ENCODE peak calls at places on chromosomes 2 and 18, in five cellular contexts. M is CD8-positive, alpha-beta T cell; F is RWPE1; Z is heart right ventricle; R is lower lobe of right lung. O is an unnamed sample.

GRCh38 chr2:132754867-132755472 is 85.0 kb upstream of the LYPD1 start:
- DNase-seq in M (no peak), Z (no peak), F (no peak), R (no peak), O (no peak)

GRCh38 chr2:23843051-23843976 is 83.6 kb downstream of the ATAD2B start:
- DNase-seq in R (no peak), Z (no peak), M (no peak), F (no peak), O (no peak)

GRCh38 chr2:230418341-230419016 is 2.5 kb downstream of the SP100 start:
- DNase-seq in Z (no peak), R (no peak), M (no peak), F (peak; percentile 26), O (no peak)

GRCh38 chr2:39377226-39377939 is 59.7 kb downstream of the MAP4K3 start:
- DNase-seq in F (no peak), M (no peak), R (no peak), Z (no peak), O (no peak)

GRCh38 chr18:49519041-49519971 is 32.3 kb upstream of the C18orf32 start:
- DNase-seq in Z (no peak), M (no peak), F (no peak), R (no peak), O (no peak)

GRCh38 chr18:56298935-56299334 is 339.5 kb downstream of the TXNL1 start:
- DNase-seq in Z (no peak), R (no peak), M (no peak), F (peak; percentile 21), O (no peak)

GRCh38 chr18:62187543-62188378 is 706 bp downstream of the RELCH start:
- DNase-seq in Z (no peak), M (peak; percentile 22), F (no peak), R (peak; percentile 63), O (peak; percentile 13)

GRCh38 chr2:63163231-63163845 is 112.7 kb downstream of the OTX1 start:
- DNase-seq in Z (no peak), R (no peak), F (no peak), M (no peak), O (no peak)

GRCh38 chr2:37468139-37468538 is 123.7 kb downstream of the QPCT start:
- DNase-seq in F (no peak), Z (no peak), M (no peak), R (no peak), O (no peak)

GRCh38 chr2:33186937-33187336 is 240.2 kb downstream of the LTBP1 start:
- DNase-seq in Z (no peak), R (no peak), M (no peak), F (no peak), O (no peak)

GRCh38 chr2:33190393-33190937 is 243.7 kb downstream of the LTBP1 start:
- DNase-seq in F (no peak), M (no peak), R (no peak), Z (no peak), O (no peak)

GRCh38 chr2:33184026-33184425 is 237.3 kb downstream of the LTBP1 start:
- DNase-seq in Z (no peak), M (no peak), F (no peak), R (no peak), O (no peak)

GRCh38 chr2:33188799-33189198 is 242.0 kb downstream of the LTBP1 start:
- DNase-seq in M (no peak), F (no peak), R (no peak), Z (no peak), O (no peak)
- H3K27ac ChIP-seq in M (no peak overlapping the region), F (no peak overlapping the region), R (no peak overlapping the region), Z (no peak overlapping the region), O (no peak overlapping the region)

DNA sequence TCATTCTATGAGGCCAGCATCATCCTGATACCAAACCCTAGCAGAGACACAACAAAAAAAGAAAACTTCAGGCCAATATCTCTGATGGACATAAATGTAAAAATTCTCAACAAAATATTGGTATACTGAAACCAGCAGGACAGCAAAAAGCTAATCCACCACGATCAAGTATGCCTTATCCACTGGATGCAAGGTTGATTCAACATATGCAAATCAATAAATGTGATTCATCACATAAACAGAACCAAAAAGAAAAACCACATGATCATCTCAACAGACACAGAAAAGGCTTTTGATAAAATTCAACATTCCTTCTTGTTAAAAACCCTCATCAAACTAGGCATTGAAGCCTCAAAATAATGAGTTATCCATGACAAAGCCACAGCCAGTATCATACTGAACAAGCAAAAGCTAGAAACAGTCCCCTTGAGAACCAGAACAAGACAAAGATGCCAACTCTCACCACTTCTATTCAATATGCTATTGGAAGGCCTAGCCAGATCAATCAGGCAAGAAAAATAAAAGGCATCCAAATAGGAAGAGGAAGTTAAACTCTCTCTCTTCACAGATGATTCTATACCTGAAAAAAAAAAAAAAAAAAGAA is 45.3 kb downstream of the RTTN start:
- DNase-seq in R (no peak), F (no peak), M (no peak), Z (no peak), O (no peak)
- H3K27ac ChIP-seq in R (no peak overlapping the region), F (no peak overlapping the region), M (no peak overlapping the region), Z (no peak overlapping the region), O (no peak overlapping the region)

DNA sequence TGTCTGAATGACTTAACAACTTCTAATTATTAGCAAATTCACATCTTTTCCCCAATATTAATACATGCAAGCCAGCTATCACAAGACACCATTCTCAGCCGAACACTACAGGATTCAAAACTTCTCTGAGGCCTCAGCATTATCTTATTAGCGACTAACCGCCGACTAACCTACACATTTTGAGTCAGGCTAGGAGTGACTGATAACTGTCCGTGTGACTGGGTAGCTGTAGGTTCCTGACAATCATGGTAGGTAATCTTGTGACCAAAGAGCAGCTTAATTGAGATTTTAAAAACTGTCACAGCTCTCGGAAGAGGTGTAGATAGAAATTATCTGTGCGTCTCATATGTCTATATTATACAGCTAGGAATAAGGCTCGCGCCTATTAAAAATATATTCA is 44.1 kb upstream of the SP5 start:
- DNase-seq in R (no peak), M (no peak), Z (no peak), F (no peak), O (no peak)
- H3K27ac ChIP-seq in R (no peak overlapping the region), M (no peak overlapping the region), Z (no peak overlapping the region), F (no peak overlapping the region), O (no peak overlapping the region)

GRCh38 chr18:28713026-28713425 is 536.1 kb upstream of the CDH2 start:
- DNase-seq in R (no peak), Z (no peak), M (no peak), F (no peak), O (no peak)
- H3K27ac ChIP-seq in R (no peak overlapping the region), Z (no peak overlapping the region), M (no peak overlapping the region), F (no peak overlapping the region), O (no peak overlapping the region)

GRCh38 chr2:216648105-216648504 is 14.9 kb downstream of the IGFBP2 start:
- DNase-seq in M (no peak), Z (no peak), R (no peak), F (no peak), O (no peak)

GRCh38 chr2:216646116-216646515 is 12.9 kb downstream of the IGFBP2 start:
- DNase-seq in F (no peak), R (no peak), M (no peak), Z (no peak), O (no peak)

GRCh38 chr2:216645636-216645950 is 12.4 kb downstream of the IGFBP2 start:
- DNase-seq in M (no peak), Z (no peak), R (no peak), F (no peak), O (no peak)

GRCh38 chr2:216644846-216645635 is 11.8 kb downstream of the IGFBP2 start:
- DNase-seq in F (no peak), Z (no peak), M (no peak), R (no peak), O (peak; percentile 76)

GRCh38 chr2:216643986-216644662 is 10.9 kb downstream of the IGFBP2 start:
- DNase-seq in Z (no peak), F (no peak), M (no peak), R (no peak), O (no peak)
- H3K27ac ChIP-seq in Z (peak overlapping the region; percentile 80), F (peak overlapping the region; percentile 77), M (no peak overlapping the region), R (peak overlapping the region; percentile 31), O (no peak overlapping the region)

GRCh38 chr2:44324971-44325426 is 36.3 kb downstream of the PREPL start:
- DNase-seq in R (no peak), F (no peak), M (no peak), Z (no peak), O (no peak)
- H3K27ac ChIP-seq in R (no peak overlapping the region), F (no peak overlapping the region), M (no peak overlapping the region), Z (peak overlapping the region; percentile 73), O (no peak overlapping the region)

GRCh38 chr18:13273800-13274199 is 55.2 kb downstream of the LDLRAD4 start:
- DNase-seq in M (peak; percentile 25), Z (no peak), F (no peak), R (no peak), O (no peak)
- H3K27ac ChIP-seq in M (peak overlapping the region; percentile 14), Z (peak overlapping the region; percentile 29), F (no peak overlapping the region), R (no peak overlapping the region), O (no peak overlapping the region)

DNA sequence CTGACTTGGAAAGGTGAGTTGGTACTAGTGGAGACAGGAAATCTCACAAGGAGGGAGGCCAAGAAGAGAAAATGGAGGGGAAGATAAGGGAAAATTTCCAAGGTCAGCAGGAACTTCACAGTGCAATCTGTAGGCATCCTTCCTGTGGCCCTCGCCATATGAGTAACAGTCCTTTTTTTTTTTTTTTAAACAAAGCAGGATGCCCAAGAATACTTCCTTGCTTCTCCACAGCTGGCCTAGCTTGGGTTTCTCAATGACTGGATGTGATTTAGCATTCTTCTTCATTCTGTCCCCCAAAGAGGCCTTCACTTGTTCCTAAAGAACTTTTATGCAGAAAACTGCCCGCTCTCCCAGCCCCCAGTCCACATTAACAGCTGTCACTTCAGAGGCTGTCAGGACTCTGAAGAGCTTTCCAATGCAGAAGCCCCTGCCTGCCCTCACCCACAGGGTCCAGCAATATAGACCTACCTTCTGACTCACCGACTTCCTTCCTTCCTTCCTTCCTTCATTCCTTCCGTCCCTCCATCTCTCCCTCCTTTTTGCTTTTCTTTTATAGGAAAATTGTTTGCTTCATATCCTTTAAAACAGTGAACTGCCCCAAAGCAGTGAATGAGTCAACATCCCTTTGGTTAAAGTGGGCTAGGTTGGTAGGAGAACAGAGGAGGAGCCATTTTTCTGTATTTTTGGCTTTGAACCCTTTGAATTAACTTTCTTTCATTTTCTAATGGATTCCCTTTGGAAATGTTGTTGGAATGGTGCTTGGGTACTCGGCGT is 172.0 kb downstream of the MGAT5 start:
- DNase-seq in R (no peak), M (no peak), F (no peak), Z (no peak), O (no peak)
- H3K27ac ChIP-seq in R (no peak overlapping the region), M (no peak overlapping the region), F (no peak overlapping the region), Z (no peak overlapping the region), O (no peak overlapping the region)

GRCh38 chr2:191221666-191222065 is 23.5 kb upstream of the MYO1B start:
- DNase-seq in F (no peak), R (no peak), M (no peak), Z (no peak), O (no peak)
- H3K27ac ChIP-seq in F (no peak overlapping the region), R (no peak overlapping the region), M (no peak overlapping the region), Z (peak overlapping the region; percentile 75), O (no peak overlapping the region)

GRCh38 chr2:43303120-43303519 is 76.7 kb upstream of the ZFP36L2 start:
- DNase-seq in Z (no peak), R (no peak), F (no peak), M (no peak), O (no peak)
- H3K27ac ChIP-seq in Z (peak overlapping the region; percentile 91), R (peak overlapping the region; percentile 81), F (no peak overlapping the region), M (no peak overlapping the region), O (no peak overlapping the region)

O was measured in caudate nucleus.